ENCODE peak calls at places on chromosome 5, in four cellular contexts. A, Z, J and H are unnamed samples.

GRCh38 chr5:61673007-61673735 is 341.1 kb downstream of the ZSWIM6 start:
- DNase-seq in A (peak; percentile 31), Z (no peak), J (peak; percentile 73), H (no peak)

GRCh38 chr5:96193946-96194345 is 232.3 kb upstream of the ELL2 start:
- DNase-seq in J (no peak), Z (no peak), A (no peak), H (no peak)

GRCh38 chr5:98772415-98773213 is 849 bp upstream of the RGMB start:
- DNase-seq in Z (peak; percentile 90), J (peak; percentile 86), A (no peak), H (no peak)

GRCh38 chr5:106092455-106092854 is 1578.3 kb downstream of the EFNA5 start:
- DNase-seq in A (no peak), J (no peak), Z (no peak), H (no peak)

GRCh38 chr5:9775339-9775738 is 145.2 kb upstream of the TAS2R1 start:
- DNase-seq in Z (no peak), A (peak; percentile 7), J (no peak), H (no peak)

GRCh38 chr5:73822989-73823339 is 197.0 kb downstream of the ARHGEF28 start:
- DNase-seq in A (no peak), J (no peak), Z (no peak), H (no peak)

GRCh38 chr5:141882594-141883183 is 4.5 kb upstream of the PCDH1 start:
- DNase-seq in Z (no peak), A (no peak), J (no peak), H (no peak)

GRCh38 chr5:160188151-160188967 is 40.9 kb upstream of the FABP6 start:
- DNase-seq in Z (peak; percentile 85), A (peak; percentile 72), J (peak; percentile 73), H (peak; percentile 76)

GRCh38 chr5:41247135-41247534 is 33.8 kb upstream of the C6 start:
- DNase-seq in Z (no peak), A (no peak), J (no peak), H (no peak)

GRCh38 chr5:8686707-8687106 is 817.8 kb downstream of the MTRR start:
- DNase-seq in J (no peak), Z (no peak), A (peak; percentile 76), H (no peak)

GRCh38 chr5:141848771-141849370 is 29.3 kb downstream of the PCDH1 start:
- DNase-seq in Z (no peak), J (peak; percentile 73), A (peak; percentile 28), H (peak; percentile 80)

GRCh38 chr5:134245101-134245604 is 19.3 kb upstream of the PPP2CA start:
- DNase-seq in J (no peak), Z (no peak), A (peak; percentile 73), H (no peak)

GRCh38 chr5:101679816-101680215 is 616.3 kb downstream of the SLCO4C1 start:
- DNase-seq in Z (no peak), A (peak; percentile 60), J (no peak), H (no peak)

GRCh38 chr5:14316471-14316870 is 173.3 kb downstream of the TRIO start:
- DNase-seq in A (no peak), J (no peak), Z (no peak), H (no peak)

GRCh38 chr5:146218163-146218562 is 14.8 kb downstream of the RBM27 start:
- DNase-seq in J (no peak), A (no peak), Z (no peak), H (no peak)

GRCh38 chr5:146219243-146219642 is 15.8 kb downstream of the RBM27 start:
- DNase-seq in Z (no peak), A (no peak), J (no peak), H (no peak)

GRCh38 chr5:146208916-146209522 is 5.6 kb downstream of the RBM27 start:
- DNase-seq in Z (no peak), A (no peak), J (no peak), H (no peak)

GRCh38 chr5:146213210-146213838 is 9.9 kb downstream of the RBM27 start:
- DNase-seq in A (peak; percentile 41), Z (peak; percentile 29), J (no peak), H (no peak)
- H3K4me3 ChIP-seq in A (no peak overlapping the region), Z (no peak overlapping the region), J (no peak overlapping the region), H (no peak overlapping the region)

GRCh38 chr5:107582625-107583024 is 88.1 kb downstream of the EFNA5 start:
- DNase-seq in A (no peak), Z (no peak), J (no peak), H (no peak)

GRCh38 chr5:107578051-107578635 is 92.6 kb downstream of the EFNA5 start:
- DNase-seq in J (no peak), A (no peak), Z (no peak), H (no peak)

GRCh38 chr5:107577551-107577950 is 93.2 kb downstream of the EFNA5 start:
- DNase-seq in Z (no peak), A (no peak), J (no peak), H (no peak)

GRCh38 chr5:107576736-107577440 is 93.8 kb downstream of the EFNA5 start:
- DNase-seq in J (no peak), Z (no peak), A (no peak), H (no peak)

GRCh38 chr5:107580902-107581823 is 89.6 kb downstream of the EFNA5 start:
- DNase-seq in A (peak; percentile 50), J (no peak), Z (peak; percentile 35), H (no peak)
- H3K4me3 ChIP-seq in A (no peak overlapping the region), J (no peak overlapping the region), Z (no peak overlapping the region), H (no peak overlapping the region)

DNA sequence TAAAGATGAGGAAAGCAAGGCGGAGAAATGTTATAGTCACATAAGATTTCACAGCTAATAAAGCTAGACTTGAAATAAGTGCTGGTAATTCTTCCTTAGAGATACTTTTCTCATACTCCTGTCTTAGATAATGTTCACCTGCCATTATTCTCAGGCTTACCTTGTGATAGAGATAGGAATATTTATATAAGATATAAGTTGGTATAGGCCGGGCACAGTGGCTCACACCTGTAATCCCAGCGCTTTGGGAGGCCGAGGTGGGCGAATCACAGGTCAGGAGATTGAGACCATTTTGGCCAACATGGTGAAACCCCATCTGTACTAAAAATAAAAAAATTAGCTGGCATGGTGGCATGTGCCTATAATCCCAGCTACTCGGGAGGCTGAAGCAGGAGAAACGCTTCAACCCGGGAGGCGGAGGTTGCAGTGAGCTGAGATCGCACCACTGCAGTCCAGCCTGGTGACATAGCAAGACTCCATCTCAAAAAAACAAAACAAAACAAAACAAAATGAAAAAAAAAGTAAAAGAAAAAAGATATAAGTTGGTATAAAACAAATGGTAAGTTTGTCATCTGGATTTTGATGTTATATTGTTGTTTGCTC is 1918.4 kb downstream of the MAT2B start:
- DNase-seq in J (no peak), A (no peak), Z (no peak), H (no peak)
- H3K4me3 ChIP-seq in J (no peak overlapping the region), A (no peak overlapping the region), Z (no peak overlapping the region), H (no peak overlapping the region)

GRCh38 chr5:149930060-149930753 is 14.4 kb downstream of the PDE6A start:
- DNase-seq in J (no peak), A (peak; percentile 20), Z (peak; percentile 35), H (no peak)
- H3K4me3 ChIP-seq in J (no peak overlapping the region), A (peak overlapping the region; percentile 9), Z (no peak overlapping the region), H (peak overlapping the region; percentile 8)

GRCh38 chr5:175813943-175814630 is 57.3 kb upstream of the CPLX2 start:
- DNase-seq in Z (no peak), A (no peak), J (no peak), H (no peak)
- H3K4me3 ChIP-seq in Z (no peak overlapping the region), A (no peak overlapping the region), J (no peak overlapping the region), H (no peak overlapping the region)

DNA sequence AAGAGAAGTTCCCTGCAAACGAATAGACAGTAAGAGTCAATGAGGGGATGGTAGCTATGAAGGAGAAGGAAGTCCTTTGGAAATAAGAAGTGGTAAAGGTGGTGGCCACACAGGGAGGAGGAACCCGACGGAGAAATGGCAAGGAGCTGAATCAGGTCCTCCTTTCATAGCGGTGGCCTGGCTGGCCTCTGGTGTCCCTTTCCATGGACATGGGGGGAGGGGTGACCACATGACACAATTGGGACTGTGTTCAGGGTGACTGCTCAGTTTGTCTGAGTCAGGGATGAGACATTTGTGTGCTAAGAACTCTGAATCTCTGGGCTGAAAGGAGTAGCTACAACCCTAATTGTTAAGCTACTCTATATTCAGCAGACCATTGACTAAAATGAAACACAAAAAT is 28.7 kb upstream of the TIMD4 start:
- DNase-seq in Z (no peak), A (no peak), J (no peak), H (no peak)
- H3K4me3 ChIP-seq in Z (no peak overlapping the region), A (no peak overlapping the region), J (no peak overlapping the region), H (no peak overlapping the region)

DNA sequence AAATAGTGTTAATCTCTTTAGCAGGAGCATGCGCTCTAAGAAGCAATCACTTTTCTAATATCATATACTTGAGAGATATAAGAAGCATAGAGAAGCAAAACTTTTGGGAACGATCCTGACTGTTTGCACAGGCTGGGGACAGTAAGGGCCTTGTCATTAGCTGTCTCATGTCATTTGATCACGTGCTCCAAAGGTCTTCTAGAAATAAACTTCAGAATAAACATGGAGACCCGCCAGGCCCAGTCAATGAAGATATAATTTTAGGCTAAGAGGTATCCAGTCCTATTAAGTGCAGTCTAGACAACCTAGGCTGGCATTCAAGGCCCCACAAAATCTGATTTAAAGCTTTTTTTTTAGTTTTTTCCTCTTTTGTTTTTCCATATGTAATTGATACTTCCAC is 111.0 kb upstream of the APC start:
- DNase-seq in J (no peak), A (no peak), Z (no peak), H (no peak)
- H3K4me3 ChIP-seq in J (no peak overlapping the region), A (no peak overlapping the region), Z (no peak overlapping the region), H (no peak overlapping the region)